ENCODE peak calls at places on chromosomes 13 and 19, in four cellular contexts. One of them, this sample, is unnamed.
A peak's percentile ranks its signal among the peaks of the same experiment; 100 is the strongest.

GRCh38 chr19:41705393-41706174 is 2.8 kb upstream of the CEACAM5 start:
- DNase-seq in K562: peak; percentile 43
- DNase-seq in HepG2: no peak
- DNase-seq in HCT116: no peak
- DNase-seq in this sample: no peak

GRCh38 chr13:34587586-34587985 is 354.5 kb upstream of the NBEA start:
- DNase-seq in K562: no peak
- DNase-seq in HepG2: no peak
- DNase-seq in HCT116: no peak
- DNase-seq in this sample: no peak

GRCh38 chr19:3120611-3121231 is 15.1 kb upstream of the GNA15 start:
- DNase-seq in HCT116: no peak
- DNase-seq in HepG2: no peak
- DNase-seq in K562: no peak
- DNase-seq in this sample: no peak

GRCh38 chr19:4066176-4066606 is 508 bp downstream of the ZBTB7A start:
- DNase-seq in K562: no peak
- DNase-seq in HCT116: no peak
- DNase-seq in HepG2: no peak
- DNase-seq in this sample: no peak

GRCh38 chr13:87676254-87677042 is 5.3 kb downstream of the SLITRK5 start:
- DNase-seq in HepG2: no peak
- DNase-seq in K562: no peak
- DNase-seq in HCT116: no peak
- DNase-seq in this sample: no peak

GRCh38 chr19:17777840-17778620 is 16.9 kb upstream of the B3GNT3 start:
- DNase-seq in HCT116: peak; percentile 90
- DNase-seq in K562: peak; percentile 93
- DNase-seq in HepG2: peak; percentile 40
- DNase-seq in this sample: no peak

GRCh38 chr13:98945863-98946605 is 31.8 kb downstream of the DOCK9 start:
- DNase-seq in HCT116: no peak
- DNase-seq in K562: no peak
- DNase-seq in HepG2: no peak
- DNase-seq in this sample: no peak

GRCh38 chr13:22929391-22930126 is 251.2 kb upstream of the SGCG start:
- DNase-seq in K562: no peak
- DNase-seq in HepG2: no peak
- DNase-seq in HCT116: no peak
- DNase-seq in this sample: no peak

GRCh38 chr13:98476106-98476505 is 100.8 kb downstream of the STK24 start:
- DNase-seq in K562: no peak
- DNase-seq in HepG2: no peak
- DNase-seq in HCT116: no peak
- DNase-seq in this sample: no peak

GRCh38 chr13:30868806-30869470 is 37.1 kb upstream of the MEDAG start:
- DNase-seq in HepG2: no peak
- DNase-seq in HCT116: no peak
- DNase-seq in K562: no peak
- DNase-seq in this sample: no peak

GRCh38 chr13:76730220-76730619 is 156.0 kb downstream of the KCTD12 start:
- DNase-seq in HCT116: no peak
- DNase-seq in K562: no peak
- DNase-seq in HepG2: no peak
- DNase-seq in this sample: no peak
- H3K4me1 ChIP-seq in HCT116: no peaks in the 10 kb centered on the region
- H3K4me1 ChIP-seq in K562: no peaks in the 10 kb centered on the region
- H3K4me1 ChIP-seq in HepG2: no peaks in the 10 kb centered on the region
- H3K4me1 ChIP-seq in this sample: no peaks in the 10 kb centered on the region

DNA sequence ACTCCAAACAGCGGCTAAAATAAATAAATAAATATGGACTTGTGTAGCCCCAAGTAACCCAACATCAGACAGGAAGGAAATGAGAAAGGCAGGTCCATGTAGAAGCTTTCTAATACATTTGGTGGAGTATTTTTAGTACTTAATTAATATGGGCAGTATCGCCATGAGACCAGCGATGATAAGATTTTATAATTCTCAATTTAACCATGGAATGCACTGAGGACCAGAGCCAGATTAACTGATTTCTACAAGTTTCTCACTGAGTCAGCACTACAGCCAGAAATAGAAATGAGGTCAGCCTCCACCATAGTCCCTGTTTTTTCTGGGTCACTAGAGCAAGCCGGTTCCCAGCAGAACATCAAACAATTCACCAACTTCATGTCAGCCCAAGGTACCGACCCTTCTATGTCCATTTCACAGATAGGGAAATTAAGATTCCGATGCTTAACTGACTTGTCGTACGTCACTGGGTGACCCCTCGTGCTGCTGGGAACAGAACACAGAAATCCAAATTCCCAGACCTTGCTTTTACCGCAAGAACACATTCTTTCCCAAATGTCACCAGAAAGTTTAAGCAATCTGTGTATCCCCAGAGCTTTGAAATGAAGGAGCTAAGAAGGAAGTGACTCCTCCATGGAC is 90.4 kb downstream of the COL4A1 start:
- DNase-seq in HCT116: no peak
- DNase-seq in K562: no peak
- DNase-seq in HepG2: no peak
- DNase-seq in this sample: no peak
- TF ChIP-seq REST in HCT116: no peak
- TF ChIP-seq REST in K562: no peak
- TF ChIP-seq REST in HepG2: no peak
- TF ChIP-seq REST in this sample: no peak

GRCh38 chr19:29724102-29724641 is 9.1 kb upstream of the C19orf12 start:
- DNase-seq in HepG2: no peak
- DNase-seq in HCT116: no peak
- DNase-seq in K562: no peak
- DNase-seq in this sample: no peak

GRCh38 chr19:29727906-29728305 is 12.8 kb upstream of the C19orf12 start:
- DNase-seq in HepG2: no peak
- DNase-seq in K562: no peak
- DNase-seq in HCT116: no peak
- DNase-seq in this sample: no peak

GRCh38 chr19:29724741-29725140 is 9.7 kb upstream of the C19orf12 start:
- DNase-seq in HCT116: no peak
- DNase-seq in K562: no peak
- DNase-seq in HepG2: no peak
- DNase-seq in this sample: no peak
- TF ChIP-seq TCF7L2 in HCT116: no peak
- TF ChIP-seq TCF7L2 in K562: no peak
- TF ChIP-seq TCF7L2 in HepG2: no peak
- TF ChIP-seq TCF7L2 in this sample: no peak

DNA sequence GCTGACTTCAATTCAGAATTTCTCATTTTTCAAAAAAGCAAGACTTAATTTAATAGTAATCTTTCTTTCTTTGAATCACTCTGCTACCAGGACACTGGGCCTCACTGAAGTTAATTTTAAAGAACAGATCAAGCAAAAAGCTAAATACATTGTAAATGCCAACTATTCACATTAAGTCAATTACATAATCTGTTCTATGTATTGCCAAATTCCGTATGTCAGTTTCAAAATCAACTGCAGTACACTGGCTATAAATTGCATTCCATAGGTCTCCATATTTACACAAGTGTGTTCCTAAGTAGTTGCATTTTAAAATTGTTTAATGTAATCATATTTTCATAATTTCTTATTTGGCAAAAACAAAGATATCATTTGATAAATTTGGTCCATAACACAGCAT is 10.1 kb downstream of the FOXO1 start:
- DNase-seq in HepG2: no peak
- DNase-seq in K562: no peak
- DNase-seq in HCT116: no peak
- DNase-seq in this sample: no peak
- H3K4me1 ChIP-seq in HepG2: peaks cover 56% of the 10 kb centered on the region
- H3K4me1 ChIP-seq in K562: no peaks in the 10 kb centered on the region
- H3K4me1 ChIP-seq in HCT116: peaks cover 6% of the 10 kb centered on the region
- H3K4me1 ChIP-seq in this sample: no peaks in the 10 kb centered on the region

GRCh38 chr19:46660601-46661019 is 372 bp downstream of the DACT3 start:
- DNase-seq in HCT116: no peak
- DNase-seq in K562: peak; percentile 32
- DNase-seq in HepG2: no peak
- DNase-seq in this sample: no peak

GRCh38 chr19:46659151-46660007 is 1.6 kb downstream of the DACT3 start:
- DNase-seq in K562: peak; percentile 92
- DNase-seq in HepG2: no peak
- DNase-seq in HCT116: no peak
- DNase-seq in this sample: no peak

GRCh38 chr19:46660008-46660517 is 919 bp downstream of the DACT3 start:
- DNase-seq in K562: peak; percentile 65
- DNase-seq in HCT116: no peak
- DNase-seq in HepG2: no peak
- DNase-seq in this sample: no peak

GRCh38 chr19:46661020-46661731 is at the start of gene DACT3:
- DNase-seq in K562: peak; percentile 100
- DNase-seq in HCT116: peak; percentile 99
- DNase-seq in HepG2: peak; percentile 98
- DNase-seq in this sample: peak; percentile 89

GRCh38 chr19:46661735-46662592 is 982 bp upstream of the DACT3 start:
- DNase-seq in HepG2: peak; percentile 71
- DNase-seq in K562: peak; percentile 90
- DNase-seq in HCT116: peak; percentile 80
- DNase-seq in this sample: peak; percentile 69
- TF ChIP-seq REST in HepG2: no peak
- TF ChIP-seq REST in K562: no peak
- TF ChIP-seq REST in HCT116: no peak
- TF ChIP-seq REST in this sample: no peak

GRCh38 chr19:1171755-1172352 is 2.2 kb downstream of the SBNO2 start:
- DNase-seq in HCT116: no peak
- DNase-seq in HepG2: no peak
- DNase-seq in K562: no peak
- DNase-seq in this sample: no peak

GRCh38 chr19:1168877-1169791 is 4.9 kb downstream of the SBNO2 start:
- DNase-seq in HCT116: no peak
- DNase-seq in K562: no peak
- DNase-seq in HepG2: peak; percentile 50
- DNase-seq in this sample: no peak

GRCh38 chr19:1169921-1170885 is 3.9 kb downstream of the SBNO2 start:
- DNase-seq in HCT116: no peak
- DNase-seq in K562: peak; percentile 79
- DNase-seq in HepG2: no peak
- DNase-seq in this sample: no peak

GRCh38 chr19:1172353-1173159 is 1.5 kb downstream of the SBNO2 start:
- DNase-seq in K562: no peak
- DNase-seq in HCT116: no peak
- DNase-seq in HepG2: no peak
- DNase-seq in this sample: no peak

DNA sequence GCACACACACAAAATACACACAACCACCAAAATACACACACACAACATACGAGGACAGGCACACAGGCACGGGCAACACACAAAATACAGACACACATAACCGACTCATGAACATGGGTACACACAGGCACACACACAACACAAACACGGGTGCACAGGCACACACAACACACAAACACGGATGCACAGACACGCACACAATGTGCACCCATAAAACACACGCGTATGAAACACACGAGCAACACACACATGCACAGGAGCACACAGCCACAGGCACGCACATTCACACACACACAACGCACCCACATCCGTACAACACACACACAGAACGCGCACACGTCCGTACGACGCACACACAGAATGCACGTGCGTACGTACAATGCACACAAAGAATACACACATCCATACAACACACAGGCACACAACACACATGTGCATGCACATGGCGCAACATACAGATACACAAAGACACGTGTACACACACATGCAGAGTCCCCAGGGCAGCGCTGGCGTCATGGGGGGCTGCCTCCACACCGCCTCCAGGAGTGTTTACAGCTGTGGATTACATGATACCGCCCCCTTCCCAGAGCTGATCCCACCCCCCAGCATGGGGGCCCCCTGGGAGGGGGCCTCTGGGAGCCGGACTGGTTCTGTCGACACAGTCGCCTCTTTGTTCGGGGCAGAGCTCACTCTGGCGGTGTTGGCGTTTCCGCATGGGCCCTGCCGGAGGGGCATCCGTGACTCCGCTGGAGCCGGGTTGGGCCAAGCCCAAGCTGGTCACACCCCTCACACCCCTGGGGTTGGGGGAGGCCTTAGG is 2.9 kb downstream of the SBNO2 start:
- DNase-seq in K562: no peak
- DNase-seq in HCT116: no peak
- DNase-seq in HepG2: peak; percentile 75
- DNase-seq in this sample: no peak
- TF ChIP-seq TCF7L2 in K562: no peak
- TF ChIP-seq TCF7L2 in HCT116: no peak
- TF ChIP-seq TCF7L2 in HepG2: no peak
- TF ChIP-seq TCF7L2 in this sample: no peak

GRCh38 chr19:11964496-11964857 is 363 bp upstream of the ZNF763 start:
- DNase-seq in HCT116: no peak
- DNase-seq in K562: no peak
- DNase-seq in HepG2: peak; percentile 17
- DNase-seq in this sample: no peak

GRCh38 chr19:11964858-11965645 is at the start of gene ZNF763:
- DNase-seq in K562: no peak
- DNase-seq in HCT116: no peak
- DNase-seq in HepG2: peak; percentile 60
- DNase-seq in this sample: no peak

GRCh38 chr19:11963566-11964355 is 1.1 kb upstream of the ZNF763 start:
- DNase-seq in HCT116: no peak
- DNase-seq in HepG2: peak; percentile 56
- DNase-seq in K562: peak; percentile 70
- DNase-seq in this sample: no peak
- H3K4me1 ChIP-seq in HCT116: no peaks in the 10 kb centered on the region
- H3K4me1 ChIP-seq in HepG2: peaks cover 18% of the 10 kb centered on the region
- H3K4me1 ChIP-seq in K562: no peaks in the 10 kb centered on the region
- H3K4me1 ChIP-seq in this sample: peaks cover 5% of the 10 kb centered on the region

GRCh38 chr13:97243915-97244820 is 22.0 kb downstream of the MBNL2 start:
- DNase-seq in K562: no peak
- DNase-seq in HCT116: no peak
- DNase-seq in HepG2: peak; percentile 92
- DNase-seq in this sample: no peak
- TF ChIP-seq REST in K562: no peak
- TF ChIP-seq REST in HCT116: no peak
- TF ChIP-seq REST in HepG2: peak; percentile 40
- TF ChIP-seq REST in this sample: no peak

GRCh38 chr13:59991395-59991794 is 172.3 kb downstream of the DIAPH3 start:
- DNase-seq in K562: no peak
- DNase-seq in HCT116: no peak
- DNase-seq in HepG2: no peak
- DNase-seq in this sample: no peak
- TF ChIP-seq TCF7L2 in K562: no peak
- TF ChIP-seq TCF7L2 in HCT116: no peak
- TF ChIP-seq TCF7L2 in HepG2: no peak
- TF ChIP-seq TCF7L2 in this sample: no peak

This sample was measured in Panc1.